ENCODE peak calls at places on chromosome 17, in four cellular contexts. One of them, this sample, is unnamed.

GRCh38 chr17:64177346-64178010 is 47.5 kb upstream of the ERN1 start:
- DNase-seq in mesenchymal stem cell: no peak
- DNase-seq in iris pigment epithelial cell: no peak
- DNase-seq in thoracic aorta: no peak
- DNase-seq in this sample: no peak

GRCh38 chr17:73422121-73422520 is 110.3 kb upstream of the CDC42EP4 start:
- DNase-seq in mesenchymal stem cell: no peak
- DNase-seq in iris pigment epithelial cell: no peak
- DNase-seq in thoracic aorta: no peak
- DNase-seq in this sample: no peak

GRCh38 chr17:82930924-82931695 is 91.3 kb upstream of the ZNF750 start:
- DNase-seq in mesenchymal stem cell: no peak
- DNase-seq in iris pigment epithelial cell: no peak
- DNase-seq in thoracic aorta: no peak
- DNase-seq in this sample: no peak

GRCh38 chr17:2466936-2467335 is 44.8 kb downstream of the METTL16 start:
- DNase-seq in mesenchymal stem cell: no peak
- DNase-seq in iris pigment epithelial cell: no peak
- DNase-seq in thoracic aorta: no peak
- DNase-seq in this sample: no peak

GRCh38 chr17:7237761-7238417 is 1.4 kb downstream of the PHF23 start:
- DNase-seq in mesenchymal stem cell: peak
- DNase-seq in iris pigment epithelial cell: peak
- DNase-seq in thoracic aorta: no peak
- DNase-seq in this sample: peak

GRCh38 chr17:44200478-44201155 is 933 bp upstream of the ATXN7L3 start:
- DNase-seq in mesenchymal stem cell: no peak
- DNase-seq in iris pigment epithelial cell: no peak
- DNase-seq in thoracic aorta: no peak
- DNase-seq in this sample: no peak

GRCh38 chr17:38693700-38694329 is 11.3 kb upstream of the MLLT6 start:
- DNase-seq in mesenchymal stem cell: peak
- DNase-seq in iris pigment epithelial cell: no peak
- DNase-seq in thoracic aorta: no peak
- DNase-seq in this sample: peak

GRCh38 chr17:67272312-67273050 is 27.5 kb upstream of the HELZ start:
- DNase-seq in mesenchymal stem cell: no peak
- DNase-seq in iris pigment epithelial cell: no peak
- DNase-seq in thoracic aorta: no peak
- DNase-seq in this sample: no peak

GRCh38 chr17:57442914-57443571 is 186.7 kb downstream of the MSI2 start:
- DNase-seq in mesenchymal stem cell: peak
- DNase-seq in iris pigment epithelial cell: peak
- DNase-seq in thoracic aorta: peak
- DNase-seq in this sample: peak

GRCh38 chr17:81582769-81583168 is 30.6 kb upstream of the FAAP100 start:
- DNase-seq in mesenchymal stem cell: no peak
- DNase-seq in iris pigment epithelial cell: no peak
- DNase-seq in thoracic aorta: no peak
- DNase-seq in this sample: no peak

GRCh38 chr17:61483778-61484116 is 31.5 kb downstream of the TBX4 start:
- DNase-seq in mesenchymal stem cell: no peak
- DNase-seq in iris pigment epithelial cell: no peak
- DNase-seq in thoracic aorta: no peak
- DNase-seq in this sample: no peak

GRCh38 chr17:44840936-44841335 is 6.7 kb upstream of the HIGD1B start:
- DNase-seq in mesenchymal stem cell: peak
- DNase-seq in iris pigment epithelial cell: no peak
- DNase-seq in thoracic aorta: no peak
- DNase-seq in this sample: peak

GRCh38 chr17:42852351-42852750 is 1.4 kb downstream of the AOC3 start:
- DNase-seq in mesenchymal stem cell: no peak
- DNase-seq in iris pigment epithelial cell: no peak
- DNase-seq in thoracic aorta: no peak
- DNase-seq in this sample: no peak

GRCh38 chr17:15261063-15261817 is 3.9 kb downstream of the PMP22 start:
- DNase-seq in mesenchymal stem cell: peak
- DNase-seq in iris pigment epithelial cell: peak
- DNase-seq in thoracic aorta: no peak
- DNase-seq in this sample: peak

GRCh38 chr17:52027081-52027480 is 131.4 kb downstream of the CA10 start:
- DNase-seq in mesenchymal stem cell: no peak
- DNase-seq in iris pigment epithelial cell: no peak
- DNase-seq in thoracic aorta: no peak
- DNase-seq in this sample: no peak

GRCh38 chr17:79632432-79632735 is 21.5 kb upstream of the RBFOX3 start:
- DNase-seq in mesenchymal stem cell: no peak
- DNase-seq in iris pigment epithelial cell: no peak
- DNase-seq in thoracic aorta: no peak
- DNase-seq in this sample: no peak

GRCh38 chr17:7882068-7882467 is 6.5 kb upstream of the CHD3 start:
- DNase-seq in mesenchymal stem cell: no peak
- DNase-seq in iris pigment epithelial cell: no peak
- DNase-seq in thoracic aorta: no peak
- DNase-seq in this sample: no peak

GRCh38 chr17:77875051-77875780 is 83.3 kb upstream of the TNRC6C start:
- DNase-seq in mesenchymal stem cell: peak
- DNase-seq in iris pigment epithelial cell: peak
- DNase-seq in thoracic aorta: no peak
- DNase-seq in this sample: peak

GRCh38 chr17:7177210-7177953 is 1.8 kb downstream of the ASGR1 start:
- DNase-seq in mesenchymal stem cell: peak
- DNase-seq in iris pigment epithelial cell: peak
- DNase-seq in thoracic aorta: no peak
- DNase-seq in this sample: peak

GRCh38 chr17:38451030-38451839 is 23.0 kb downstream of the ARHGAP23 start:
- DNase-seq in mesenchymal stem cell: no peak
- DNase-seq in iris pigment epithelial cell: peak
- DNase-seq in thoracic aorta: no peak
- DNase-seq in this sample: peak